ENCODE peak calls at places on chromosomes 11 and 22, in four cellular contexts. C, D, R and N are unnamed samples.

GRCh38 chr11:64842366-64842759 is 2.1 kb downstream of the CDC42BPG start:
- DNase-seq in C (no peak), D (no peak), R (peak), N (no peak)

GRCh38 chr11:86753376-86753775 is 47.0 kb upstream of the PRSS23 start:
- DNase-seq in C (no peak), D (no peak), R (no peak), N (no peak)

GRCh38 chr11:71466358-71466757 is 13.4 kb downstream of the NADSYN1 start:
- DNase-seq in C (no peak), D (no peak), R (no peak), N (no peak)

GRCh38 chr11:67045314-67045713 is 11.3 kb upstream of the RHOD start:
- DNase-seq in C (peak), D (no peak), R (no peak), N (peak)

GRCh38 chr11:79173615-79174014 is 267.2 kb downstream of the TENM4 start:
- DNase-seq in C (no peak), D (peak), R (no peak), N (peak)

GRCh38 chr22:44394246-44395115 is 81.7 kb upstream of the SHISAL1 start:
- DNase-seq in C (no peak), D (no peak), R (no peak), N (no peak)

GRCh38 chr11:199004-199581 is 6.2 kb downstream of the SCGB1C1 start:
- DNase-seq in C (no peak), D (no peak), R (no peak), N (no peak)

GRCh38 chr22:41446057-41446501 is 522 bp downstream of the TOB2 start:
- DNase-seq in C (no peak), D (no peak), R (peak), N (no peak)

GRCh38 chr11:102177974-102178631 is 67.9 kb downstream of the YAP1 start:
- DNase-seq in C (peak), D (peak), R (peak), N (peak)

GRCh38 chr22:21876486-21877176 is 9.2 kb upstream of the MAPK1 start:
- DNase-seq in C (peak), D (no peak), R (no peak), N (no peak)

GRCh38 chr11:87059596-87059995 is 21.9 kb downstream of the TMEM135 start:
- DNase-seq in C (no peak), D (no peak), R (no peak), N (no peak)

GRCh38 chr22:30526656-30527055 is 19.9 kb downstream of the SEC14L6 start:
- DNase-seq in C (no peak), D (no peak), R (no peak), N (no peak)

GRCh38 chr22:17788528-17789378 is 14.5 kb upstream of the BID start:
- DNase-seq in C (no peak), D (no peak), R (no peak), N (no peak)

GRCh38 chr11:10666976-10667892 is 26.3 kb downstream of the IRAG1 start:
- DNase-seq in C (peak), D (no peak), R (no peak), N (no peak)

GRCh38 chr22:20105456-20106204 is 10.3 kb upstream of the RANBP1 start:
- DNase-seq in C (no peak), D (no peak), R (no peak), N (no peak)

GRCh38 chr22:41845380-41846267 is 12.7 kb downstream of the SREBF2 start:
- DNase-seq in C (no peak), D (no peak), R (no peak), N (no peak)

GRCh38 chr11:103863497-103863896 is 172.9 kb upstream of the DDI1 start:
- DNase-seq in C (peak), D (no peak), R (no peak), N (no peak)

GRCh38 chr11:75174781-75175370 is 24.0 kb downstream of the SLCO2B1 start:
- DNase-seq in C (peak), D (peak), R (no peak), N (no peak)

GRCh38 chr22:33519140-33519973 is 400.9 kb downstream of the LARGE1 start:
- DNase-seq in C (no peak), D (peak), R (peak), N (peak)

GRCh38 chr11:49995559-49995958 is 13.2 kb upstream of the OR4C12 start:
- DNase-seq in C (peak), D (peak), R (peak), N (peak)

GRCh38 chr11:3684787-3685186 is 13.6 kb upstream of the CHRNA10 start:
- DNase-seq in C (no peak), D (no peak), R (no peak), N (no peak)